ENCODE peak calls at places on chromosomes 4 and X, in eight cellular contexts. F is uterus; T is activated naive CD4-positive, alpha-beta T cell treated with Interleukin-2 at 50 U/mL for 16 hours; V is NCI-H1417 treated with DMSO at 0.1 percent for 48 hours; K is Calu3; L is Jurkat, Clone E6-1; Z is RPMI7951; N is breast epithelium. Y is an unnamed sample.

GRCh38 chr4:69934150-69934549 is 3.3 kb downstream of the CSN1S1 start:
- DNase-seq in F (no peak), T (no peak), V (no peak), K (no peak), L (no peak), Z (no peak), N (no peak), Y (no peak)

GRCh38 chr4:79331126-79331876 is 5.4 kb upstream of the NAA11 start:
- DNase-seq in F (no peak), T (no peak), V (no peak), K (peak), L (peak), Z (peak), N (no peak), Y (no peak)

GRCh38 chrX:130186645-130187044 is 14.9 kb downstream of the RAB33A start:
- DNase-seq in F (no peak), T (no peak), V (no peak), K (no peak), L (no peak), Z (no peak), N (no peak), Y (no peak)

GRCh38 chr4:123731009-123731408 is 334.4 kb downstream of the SPRY1 start:
- DNase-seq in F (no peak), T (no peak), V (no peak), K (no peak), L (no peak), Z (no peak), N (no peak), Y (no peak)

GRCh38 chr4:76182463-76182862 is 31.2 kb downstream of the SCARB2 start:
- DNase-seq in F (no peak), T (no peak), V (no peak), K (no peak), L (no peak), Z (no peak), N (no peak), Y (no peak)

GRCh38 chr4:27881705-27882104 is 1021.1 kb downstream of the STIM2 start:
- DNase-seq in F (no peak), T (no peak), V (no peak), K (no peak), L (no peak), Z (no peak), N (no peak), Y (no peak)

GRCh38 chr4:2948895-2949781 is 14.1 kb downstream of the NOP14 start:
- DNase-seq in F (no peak), T (peak), V (no peak), K (no peak), L (peak), Z (peak), N (peak), Y (no peak)

GRCh38 chr4:108048157-108048556 is 58.5 kb downstream of the HADH start:
- DNase-seq in F (no peak), T (no peak), V (no peak), K (no peak), L (no peak), Z (no peak), N (no peak), Y (no peak)

GRCh38 chrX:120774611-120775010 is 101.1 kb downstream of the CT47B1 start:
- DNase-seq in F (no peak), T (no peak), V (no peak), K (no peak), L (no peak), Z (no peak), N (no peak), Y (no peak)

GRCh38 chrX:146278381-146278780 is 460.8 kb downstream of the SLITRK2 start:
- DNase-seq in F (no peak), T (no peak), V (no peak), K (no peak), L (peak), Z (no peak), N (no peak), Y (no peak)

GRCh38 chrX:74540635-74541249 is 73.7 kb downstream of the RLIM start:
- DNase-seq in F (no peak), T (no peak), V (no peak), K (no peak), L (no peak), Z (no peak), N (no peak), Y (no peak)

GRCh38 chrX:38260231-38260630 is 39.6 kb upstream of the SRPX start:
- DNase-seq in F (no peak), T (no peak), V (no peak), K (peak), L (no peak), Z (peak), N (no peak), Y (no peak)

GRCh38 chr4:152415980-152416379 is 119.9 kb downstream of the FBXW7 start:
- DNase-seq in F (no peak), T (no peak), V (no peak), K (no peak), L (no peak), Z (peak), N (no peak), Y (no peak)

GRCh38 chr4:23966720-23967119 is 76.9 kb upstream of the PPARGC1A start:
- DNase-seq in F (no peak), T (no peak), V (no peak), K (no peak), L (no peak), Z (no peak), N (no peak), Y (no peak)